ENCODE peak calls at places on chromosomes 11 and 22, in ten cellular contexts. J is right cardiac atrium; O is brain pericyte; V is prostate gland; R is breast epithelium; X is Peyer's patch; N is EL; P is stimulated activated CD4-positive, alpha-beta T cell treated with anti-CD3 and anti-CD28 coated beads, Interleukin-15, amount 100 ng/mL, for 48 hours; D is stimulated activated CD8-positive, alpha-beta memory T cell treated with anti-CD3 and anti-CD28 coated beads, Interleukin-4, amount 100 ng/mL, for 24 hours; A is NCI-H446. K is an unnamed sample.

GRCh38 chr11:132048040-132048439 is 677.6 kb downstream of the NTM start:
- DNase-seq in R (no peak), N (no peak), P (no peak), O (no peak), J (no peak), X (no peak), D (no peak), V (no peak), A (no peak), K (no peak)

GRCh38 chr22:39253427-39254070 is 8.8 kb upstream of the PDGFB start:
- DNase-seq in D (no peak), R (peak; percentile 73), A (no peak), X (no peak), O (no peak), V (peak; percentile 89), N (peak; percentile 80), J (peak; percentile 80), P (no peak), K (no peak)

GRCh38 chr11:23797624-23798419 is 699.0 kb upstream of the LUZP2 start:
- DNase-seq in R (no peak), P (no peak), O (no peak), X (no peak), V (no peak), A (no peak), J (no peak), N (no peak), D (no peak), K (no peak)

GRCh38 chr11:124536520-124536919 is 6.9 kb downstream of the OR8B12 start:
- DNase-seq in P (no peak), A (no peak), N (peak; percentile 56), R (peak; percentile 90), V (peak; percentile 11), D (no peak), X (peak; percentile 61), J (peak; percentile 80), O (no peak), K (no peak)

GRCh38 chr22:29870574-29870973 is 12.4 kb upstream of the MTMR3 start:
- DNase-seq in J (no peak), R (no peak), V (no peak), X (no peak), O (no peak), D (no peak), N (peak; percentile 29), P (no peak), A (no peak), K (no peak)

GRCh38 chr11:88508808-88509581 is 171.5 kb upstream of the CTSC start:
- DNase-seq in D (no peak), R (no peak), O (no peak), P (no peak), N (peak; percentile 35), J (peak; percentile 64), V (no peak), X (no peak), A (no peak), K (no peak)

GRCh38 chr11:3824714-3825472 is 15.9 kb downstream of the RHOG start:
- DNase-seq in N (peak; percentile 61), X (peak; percentile 91), V (no peak), O (no peak), A (no peak), D (peak; percentile 70), P (peak; percentile 62), J (peak; percentile 86), R (no peak), K (peak; percentile 90)

GRCh38 chr11:132047167-132047566 is 676.8 kb downstream of the NTM start:
- DNase-seq in A (no peak), J (no peak), O (no peak), X (no peak), P (no peak), V (no peak), D (no peak), N (no peak), R (no peak), K (no peak)

GRCh38 chr11:28969832-28970231 is 861.6 kb downstream of the METTL15 start:
- DNase-seq in D (no peak), V (no peak), N (no peak), P (no peak), X (no peak), R (no peak), J (no peak), A (no peak), O (no peak), K (no peak)

GRCh38 chr11:45285289-45285828 is 782 bp downstream of the SYT13 start:
- DNase-seq in N (no peak), J (no peak), A (no peak), R (no peak), V (no peak), P (no peak), D (no peak), O (no peak), X (no peak), K (no peak)

GRCh38 chr11:117591316-117592039 is 205.5 kb downstream of the DSCAML1 start:
- DNase-seq in D (no peak), V (no peak), A (no peak), X (peak; percentile 25), N (no peak), O (no peak), R (no peak), J (no peak), P (no peak), K (no peak)

GRCh38 chr11:32310218-32310601 is 125.1 kb downstream of the WT1 start:
- DNase-seq in D (no peak), X (no peak), A (peak; percentile 27), V (peak; percentile 39), N (no peak), O (no peak), R (no peak), J (no peak), P (no peak), K (no peak)

GRCh38 chr22:47204002-47204979 is 441.8 kb downstream of the TBC1D22A start:
- DNase-seq in N (no peak), X (no peak), V (no peak), P (no peak), D (no peak), R (peak; percentile 7), A (no peak), J (peak; percentile 58), O (no peak), K (no peak)

GRCh38 chr22:46085831-46086576 is 64.3 kb upstream of the PPARA start:
- DNase-seq in X (peak; percentile 90), D (no peak), R (peak; percentile 82), O (no peak), J (peak; percentile 88), V (peak; percentile 81), N (peak; percentile 90), A (no peak), P (no peak), K (no peak)

GRCh38 chr22:26711205-26711958 is 54.0 kb downstream of the MIAT start:
- DNase-seq in R (no peak), P (no peak), O (no peak), J (no peak), D (peak; percentile 3), V (no peak), X (peak; percentile 54), A (no peak), N (no peak), K (no peak)

K was measured in HAP-1.